ENCODE peak calls at places on chromosomes 4 and X, in nine cellular contexts. One of them, this sample, is unnamed. For H3K27me3, the result is how much of the 10 kb centered on the place peaks cover.

GRCh38 chrX:97633798-97634197 is 750.1 kb downstream of the RPA4 start:
- DNase-seq in endothelial cell of umbilical vein: no peak
- DNase-seq in stomach: no peak
- DNase-seq in breast epithelium: no peak
- DNase-seq in suprapubic skin: no peak
- DNase-seq in K562: no peak
- DNase-seq in SK-N-SH: no peak
- DNase-seq in transverse colon: no peak
- DNase-seq in HCT116: no peak
- DNase-seq in this sample: no peak

GRCh38 chrX:153554519-153555167 is 37.2 kb downstream of the ATP2B3 start:
- DNase-seq in endothelial cell of umbilical vein: peak
- DNase-seq in stomach: peak
- DNase-seq in breast epithelium: peak
- DNase-seq in suprapubic skin: no peak
- DNase-seq in K562: peak
- DNase-seq in SK-N-SH: peak
- DNase-seq in transverse colon: peak
- DNase-seq in HCT116: peak
- DNase-seq in this sample: peak

GRCh38 chr4:108355523-108356208 is 186.9 kb upstream of the LEF1 start:
- DNase-seq in endothelial cell of umbilical vein: no peak
- DNase-seq in stomach: no peak
- DNase-seq in breast epithelium: no peak
- DNase-seq in suprapubic skin: no peak
- DNase-seq in K562: peak
- DNase-seq in SK-N-SH: peak
- DNase-seq in transverse colon: no peak
- DNase-seq in HCT116: no peak
- DNase-seq in this sample: no peak

GRCh38 chr4:37748546-37748945 is 62.4 kb upstream of the RELL1 start:
- DNase-seq in endothelial cell of umbilical vein: no peak
- DNase-seq in stomach: no peak
- DNase-seq in breast epithelium: no peak
- DNase-seq in suprapubic skin: no peak
- DNase-seq in K562: no peak
- DNase-seq in SK-N-SH: no peak
- DNase-seq in transverse colon: no peak
- DNase-seq in HCT116: no peak
- DNase-seq in this sample: no peak

GRCh38 chrX:22063284-22063683 is 31.2 kb downstream of the PHEX start:
- DNase-seq in endothelial cell of umbilical vein: no peak
- DNase-seq in stomach: no peak
- DNase-seq in breast epithelium: no peak
- DNase-seq in suprapubic skin: no peak
- DNase-seq in K562: peak
- DNase-seq in SK-N-SH: no peak
- DNase-seq in transverse colon: no peak
- DNase-seq in HCT116: no peak
- DNase-seq in this sample: no peak

GRCh38 chr4:92658318-92658717 is 354.6 kb downstream of the GRID2 start:
- DNase-seq in endothelial cell of umbilical vein: no peak
- DNase-seq in stomach: no peak
- DNase-seq in breast epithelium: no peak
- DNase-seq in suprapubic skin: no peak
- DNase-seq in K562: no peak
- DNase-seq in SK-N-SH: no peak
- DNase-seq in transverse colon: no peak
- DNase-seq in HCT116: no peak
- DNase-seq in this sample: no peak

GRCh38 chr4:95415346-95415771 is 133.4 kb downstream of the UNC5C start:
- DNase-seq in endothelial cell of umbilical vein: no peak
- DNase-seq in stomach: no peak
- DNase-seq in breast epithelium: no peak
- DNase-seq in suprapubic skin: no peak
- DNase-seq in K562: no peak
- DNase-seq in SK-N-SH: no peak
- DNase-seq in transverse colon: no peak
- DNase-seq in HCT116: no peak
- DNase-seq in this sample: no peak

GRCh38 chrX:110056419-110056818 is 53.5 kb downstream of the TMEM164 start:
- DNase-seq in endothelial cell of umbilical vein: no peak
- DNase-seq in stomach: no peak
- DNase-seq in breast epithelium: no peak
- DNase-seq in suprapubic skin: no peak
- DNase-seq in K562: no peak
- DNase-seq in SK-N-SH: no peak
- DNase-seq in transverse colon: no peak
- DNase-seq in HCT116: no peak
- DNase-seq in this sample: no peak

GRCh38 chr4:155854597-155855226 is 11.4 kb downstream of the ASIC5 start:
- DNase-seq in endothelial cell of umbilical vein: no peak
- DNase-seq in stomach: no peak
- DNase-seq in breast epithelium: no peak
- DNase-seq in suprapubic skin: no peak
- DNase-seq in K562: no peak
- DNase-seq in SK-N-SH: no peak
- DNase-seq in transverse colon: no peak
- DNase-seq in HCT116: no peak
- DNase-seq in this sample: no peak

GRCh38 chr4:150714462-150715438 is 132.8 kb downstream of the MAB21L2 start:
- DNase-seq in endothelial cell of umbilical vein: peak
- DNase-seq in stomach: no peak
- DNase-seq in breast epithelium: no peak
- DNase-seq in suprapubic skin: no peak
- DNase-seq in K562: no peak
- DNase-seq in SK-N-SH: no peak
- DNase-seq in transverse colon: no peak
- DNase-seq in HCT116: no peak
- DNase-seq in this sample: no peak

GRCh38 chr4:158810487-158811215 is 41.8 kb downstream of the FNIP2 start:
- DNase-seq in endothelial cell of umbilical vein: peak
- DNase-seq in stomach: peak
- DNase-seq in breast epithelium: peak
- DNase-seq in suprapubic skin: peak
- DNase-seq in K562: no peak
- DNase-seq in SK-N-SH: no peak
- DNase-seq in transverse colon: peak
- DNase-seq in HCT116: peak
- DNase-seq in this sample: peak

GRCh38 chrX:45524296-45524695 is 323.6 kb upstream of the DIPK2B start:
- DNase-seq in endothelial cell of umbilical vein: peak
- DNase-seq in stomach: no peak
- DNase-seq in breast epithelium: no peak
- DNase-seq in suprapubic skin: no peak
- DNase-seq in K562: no peak
- DNase-seq in SK-N-SH: no peak
- DNase-seq in transverse colon: no peak
- DNase-seq in HCT116: no peak
- DNase-seq in this sample: no peak

GRCh38 chrX:68822641-68823410 is 6.0 kb upstream of the EFNB1 start:
- DNase-seq in endothelial cell of umbilical vein: peak
- DNase-seq in stomach: no peak
- DNase-seq in breast epithelium: no peak
- DNase-seq in suprapubic skin: no peak
- DNase-seq in K562: peak
- DNase-seq in SK-N-SH: peak
- DNase-seq in transverse colon: no peak
- DNase-seq in HCT116: peak
- DNase-seq in this sample: peak

GRCh38 chrX:53048169-53049126 is at the start of gene GPR173:
- DNase-seq in endothelial cell of umbilical vein: peak
- DNase-seq in stomach: no peak
- DNase-seq in breast epithelium: no peak
- DNase-seq in suprapubic skin: no peak
- DNase-seq in K562: no peak
- DNase-seq in SK-N-SH: peak
- DNase-seq in transverse colon: peak
- DNase-seq in HCT116: no peak
- DNase-seq in this sample: no peak

GRCh38 chrX:28590394-28590793 is 3.1 kb downstream of the IL1RAPL1 start:
- DNase-seq in endothelial cell of umbilical vein: peak
- DNase-seq in stomach: no peak
- DNase-seq in breast epithelium: no peak
- DNase-seq in suprapubic skin: no peak
- DNase-seq in K562: no peak
- DNase-seq in SK-N-SH: no peak
- DNase-seq in transverse colon: no peak
- DNase-seq in HCT116: no peak
- DNase-seq in this sample: no peak

GRCh38 chr4:157079441-157079840 is 3.5 kb downstream of the GLRB start:
- DNase-seq in endothelial cell of umbilical vein: peak
- DNase-seq in stomach: no peak
- DNase-seq in breast epithelium: no peak
- DNase-seq in suprapubic skin: no peak
- DNase-seq in K562: no peak
- DNase-seq in SK-N-SH: peak
- DNase-seq in transverse colon: no peak
- DNase-seq in HCT116: no peak
- DNase-seq in this sample: no peak

GRCh38 chr4:81499840-81500239 is 28.1 kb upstream of the RASGEF1B start:
- DNase-seq in endothelial cell of umbilical vein: no peak
- DNase-seq in stomach: no peak
- DNase-seq in breast epithelium: no peak
- DNase-seq in suprapubic skin: no peak
- DNase-seq in K562: no peak
- DNase-seq in SK-N-SH: no peak
- DNase-seq in transverse colon: peak
- DNase-seq in HCT116: no peak
- DNase-seq in this sample: no peak

GRCh38 chrX:10620121-10620699 is at the start of gene MID1:
- DNase-seq in endothelial cell of umbilical vein: peak
- DNase-seq in stomach: peak
- DNase-seq in breast epithelium: peak
- DNase-seq in suprapubic skin: peak
- DNase-seq in K562: no peak
- DNase-seq in SK-N-SH: peak
- DNase-seq in transverse colon: peak
- DNase-seq in HCT116: peak
- DNase-seq in this sample: no peak

GRCh38 chr4:85166318-85166717 is 199.8 kb upstream of the WDFY3 start:
- DNase-seq in endothelial cell of umbilical vein: no peak
- DNase-seq in stomach: no peak
- DNase-seq in breast epithelium: no peak
- DNase-seq in suprapubic skin: no peak
- DNase-seq in K562: no peak
- DNase-seq in SK-N-SH: no peak
- DNase-seq in transverse colon: peak
- DNase-seq in HCT116: no peak
- DNase-seq in this sample: no peak

GRCh38 chr4:107896158-107896645 is 35.1 kb upstream of the CYP2U1 start:
- DNase-seq in endothelial cell of umbilical vein: peak
- DNase-seq in stomach: no peak
- DNase-seq in breast epithelium: no peak
- DNase-seq in suprapubic skin: no peak
- DNase-seq in K562: no peak
- DNase-seq in SK-N-SH: no peak
- DNase-seq in transverse colon: no peak
- DNase-seq in HCT116: peak
- DNase-seq in this sample: no peak

GRCh38 chrX:11431833-11432232 is 138.6 kb downstream of the AMELX start:
- DNase-seq in endothelial cell of umbilical vein: no peak
- DNase-seq in stomach: no peak
- DNase-seq in breast epithelium: no peak
- DNase-seq in suprapubic skin: no peak
- DNase-seq in K562: no peak
- DNase-seq in SK-N-SH: no peak
- DNase-seq in transverse colon: no peak
- DNase-seq in HCT116: no peak
- DNase-seq in this sample: no peak

GRCh38 chr4:127648061-127648460 is 15.3 kb downstream of the INTU start:
- DNase-seq in endothelial cell of umbilical vein: no peak
- DNase-seq in stomach: no peak
- DNase-seq in breast epithelium: no peak
- DNase-seq in suprapubic skin: no peak
- DNase-seq in K562: no peak
- DNase-seq in SK-N-SH: no peak
- DNase-seq in transverse colon: no peak
- DNase-seq in HCT116: no peak
- DNase-seq in this sample: no peak
- TF ChIP-seq POLR2AphosphoS5 in endothelial cell of umbilical vein: no peak
- TF ChIP-seq POLR2AphosphoS5 in stomach: no peak
- TF ChIP-seq POLR2AphosphoS5 in breast epithelium: no peak
- TF ChIP-seq POLR2AphosphoS5 in suprapubic skin: no peak
- TF ChIP-seq POLR2AphosphoS5 in K562: no peak
- TF ChIP-seq POLR2AphosphoS5 in SK-N-SH: no peak
- TF ChIP-seq POLR2AphosphoS5 in transverse colon: no peak
- TF ChIP-seq POLR2AphosphoS5 in HCT116: no peak
- TF ChIP-seq POLR2AphosphoS5 in this sample: no peak

GRCh38 chrX:106802063-106802387 is 448 bp upstream of the TBC1D8B start:
- DNase-seq in endothelial cell of umbilical vein: no peak
- DNase-seq in stomach: no peak
- DNase-seq in breast epithelium: no peak
- DNase-seq in suprapubic skin: no peak
- DNase-seq in K562: no peak
- DNase-seq in SK-N-SH: no peak
- DNase-seq in transverse colon: no peak
- DNase-seq in HCT116: no peak
- DNase-seq in this sample: no peak
- H3K4me3 ChIP-seq in endothelial cell of umbilical vein: peak
- H3K4me3 ChIP-seq in stomach: peak
- H3K4me3 ChIP-seq in breast epithelium: peak
- H3K4me3 ChIP-seq in suprapubic skin: peak
- H3K4me3 ChIP-seq in K562: peak
- H3K4me3 ChIP-seq in SK-N-SH: peak
- H3K4me3 ChIP-seq in transverse colon: peak
- H3K4me3 ChIP-seq in HCT116: peak
- H3K4me3 ChIP-seq in this sample: peak

GRCh38 chr4:125313497-125313896 is 1.3 kb upstream of the FAT4 start:
- DNase-seq in endothelial cell of umbilical vein: peak
- DNase-seq in stomach: no peak
- DNase-seq in breast epithelium: no peak
- DNase-seq in suprapubic skin: no peak
- DNase-seq in K562: peak
- DNase-seq in SK-N-SH: peak
- DNase-seq in transverse colon: no peak
- DNase-seq in HCT116: peak
- DNase-seq in this sample: no peak
- H3K27me3 ChIP-seq in endothelial cell of umbilical vein: under half
- H3K27me3 ChIP-seq in stomach: under half
- H3K27me3 ChIP-seq in breast epithelium: under half
- H3K27me3 ChIP-seq in suprapubic skin: under half
- H3K27me3 ChIP-seq in K562: under half
- H3K27me3 ChIP-seq in SK-N-SH: under half
- H3K27me3 ChIP-seq in transverse colon: under half
- H3K27me3 ChIP-seq in HCT116: under half
- H3K27me3 ChIP-seq in this sample: under half

DNA sequence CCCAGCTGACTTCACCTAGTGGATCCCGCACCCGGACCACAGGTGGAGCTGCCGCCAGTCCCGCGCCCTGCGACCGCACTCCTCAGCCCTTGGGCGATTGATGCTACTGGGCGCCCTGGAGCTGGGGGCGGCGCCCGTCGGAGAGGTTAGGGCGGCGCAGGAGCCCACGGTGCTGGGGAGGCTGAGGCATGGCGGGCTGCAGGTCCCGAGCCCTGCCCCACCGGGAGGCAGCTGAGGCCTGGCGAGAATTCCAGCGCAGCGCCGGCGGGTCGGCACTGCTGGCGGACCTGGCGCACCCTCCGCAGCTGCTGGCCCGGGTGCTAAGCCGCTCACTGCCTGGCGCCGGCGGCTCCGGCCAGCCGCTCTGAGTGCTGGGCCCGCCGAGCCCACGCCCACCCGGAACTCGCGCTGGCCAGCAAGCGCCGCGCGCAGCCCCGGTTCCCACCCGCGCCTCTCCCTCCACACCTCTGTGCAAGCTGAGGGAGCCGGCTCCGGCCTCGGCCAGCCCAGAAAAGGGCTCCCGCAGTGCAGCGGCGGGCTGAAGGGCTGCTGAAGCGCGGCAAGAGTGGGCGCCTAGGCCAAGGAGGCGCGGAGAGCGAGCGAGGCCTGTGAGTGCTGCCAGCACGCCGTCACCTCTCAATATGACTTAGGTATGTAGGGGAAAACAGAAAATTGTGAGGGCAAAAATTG is 1256.6 kb downstream of the STIM2 start:
- DNase-seq in endothelial cell of umbilical vein: no peak
- DNase-seq in stomach: no peak
- DNase-seq in breast epithelium: no peak
- DNase-seq in suprapubic skin: no peak
- DNase-seq in K562: no peak
- DNase-seq in SK-N-SH: no peak
- DNase-seq in transverse colon: no peak
- DNase-seq in HCT116: no peak
- DNase-seq in this sample: no peak
- TF ChIP-seq POLR2AphosphoS5 in endothelial cell of umbilical vein: no peak
- TF ChIP-seq POLR2AphosphoS5 in stomach: no peak
- TF ChIP-seq POLR2AphosphoS5 in breast epithelium: no peak
- TF ChIP-seq POLR2AphosphoS5 in suprapubic skin: no peak
- TF ChIP-seq POLR2AphosphoS5 in K562: no peak
- TF ChIP-seq POLR2AphosphoS5 in SK-N-SH: no peak
- TF ChIP-seq POLR2AphosphoS5 in transverse colon: no peak
- TF ChIP-seq POLR2AphosphoS5 in HCT116: no peak
- TF ChIP-seq POLR2AphosphoS5 in this sample: no peak